ENCODE peak calls at places on chromosome 6, in eight cellular contexts. Y is HepG2, V is K562, M is upper lobe of left lung, A is HCT116, D is GM12878, T is GM23338, F is Panc1. C is an unnamed sample.

GRCh38 chr6:95949985-95950384 is 65.8 kb upstream of the FUT9 start:
- ATAC-seq in Y (no peak), V (no peak), M (no peak), A (no peak), D (no peak), T (no peak), F (no peak), C (no peak)

GRCh38 chr6:119384444-119384843 is 34.9 kb upstream of the MAN1A1 start:
- ATAC-seq in Y (no peak), V (no peak), M (no peak), A (no peak), D (no peak), T (no peak), F (no peak), C (no peak)

GRCh38 chr6:92559002-92559401 is 860.4 kb downstream of the EPHA7 start:
- ATAC-seq in Y (no peak), V (no peak), M (no peak), A (no peak), D (no peak), T (no peak), F (no peak), C (no peak)

GRCh38 chr6:15184441-15184861 is 61.4 kb upstream of the JARID2 start:
- ATAC-seq in Y (no peak), V (peak), M (no peak), A (no peak), D (peak), T (no peak), F (no peak), C (no peak)

GRCh38 chr6:144912474-144912873 is 627.3 kb downstream of the UTRN start:
- ATAC-seq in Y (no peak), V (no peak), M (no peak), A (peak), D (no peak), T (no peak), F (no peak), C (no peak)

GRCh38 chr6:38968702-38969149 is 79.9 kb upstream of the GLP1R start:
- ATAC-seq in Y (no peak), V (peak), M (no peak), A (no peak), D (no peak), T (no peak), F (no peak), C (no peak)

GRCh38 chr6:29509239-29509638 is 21.5 kb upstream of the MAS1L start:
- ATAC-seq in Y (no peak), V (no peak), M (no peak), A (no peak), D (peak), T (no peak), F (no peak), C (no peak)

GRCh38 chr6:13523826-13524622 is 36.6 kb upstream of the GFOD1 start:
- ATAC-seq in Y (peak), V (peak), M (no peak), A (no peak), D (no peak), T (no peak), F (no peak), C (no peak)

GRCh38 chr6:169953686-169954085 is 202.3 kb downstream of the ERMARD start:
- ATAC-seq in Y (no peak), V (no peak), M (no peak), A (no peak), D (no peak), T (no peak), F (no peak), C (no peak)

GRCh38 chr6:160106701-160107100 is 14.9 kb upstream of the SLC22A1 start:
- ATAC-seq in Y (no peak), V (no peak), M (no peak), A (no peak), D (no peak), T (no peak), F (no peak), C (no peak)

GRCh38 chr6:16635810-16636602 is 125.3 kb downstream of the ATXN1 start:
- ATAC-seq in Y (peak), V (no peak), M (no peak), A (peak), D (peak), T (peak), F (peak), C (no peak)

GRCh38 chr6:168025831-168026325 is 28.4 kb downstream of the KIF25 start:
- ATAC-seq in Y (no peak), V (peak), M (no peak), A (no peak), D (peak), T (no peak), F (no peak), C (no peak)

GRCh38 chr6:37480951-37481597 is 18.6 kb downstream of the CCDC167 start:
- ATAC-seq in Y (no peak), V (no peak), M (no peak), A (no peak), D (no peak), T (peak), F (no peak), C (no peak)

GRCh38 chr6:142900467-142900961 is 44.5 kb downstream of the HIVEP2 start:
- ATAC-seq in Y (no peak), V (no peak), M (peak), A (no peak), D (no peak), T (no peak), F (no peak), C (peak)

GRCh38 chr6:24968711-24969110 is 33.0 kb upstream of the RIPOR2 start:
- ATAC-seq in Y (no peak), V (no peak), M (no peak), A (no peak), D (no peak), T (peak), F (no peak), C (no peak)

GRCh38 chr6:89250239-89250638 is 33.1 kb upstream of the GABRR1 start:
- ATAC-seq in Y (no peak), V (no peak), M (no peak), A (no peak), D (no peak), T (no peak), F (no peak), C (no peak)

GRCh38 chr6:125829433-125829832 is 38.7 kb downstream of the NCOA7 start:
- ATAC-seq in Y (no peak), V (peak), M (no peak), A (no peak), D (peak), T (no peak), F (no peak), C (no peak)

GRCh38 chr6:72084992-72085569 is 198.7 kb downstream of the RIMS1 start:
- ATAC-seq in Y (no peak), V (no peak), M (no peak), A (no peak), D (no peak), T (no peak), F (no peak), C (no peak)

GRCh38 chr6:39753745-39754084 is 28.5 kb upstream of the KIF6 start:
- ATAC-seq in Y (no peak), V (no peak), M (no peak), A (no peak), D (no peak), T (no peak), F (no peak), C (peak)

GRCh38 chr6:21887301-21888185 is 294.0 kb downstream of the SOX4 start:
- ATAC-seq in Y (no peak), V (no peak), M (no peak), A (no peak), D (no peak), T (no peak), F (peak), C (no peak)

GRCh38 chr6:157715766-157716171 is 107.3 kb upstream of the SNX9 start:
- ATAC-seq in Y (peak), V (no peak), M (peak), A (no peak), D (no peak), T (peak), F (no peak), C (peak)

GRCh38 chr6:167517546-167517945 is 192.7 kb downstream of the TTLL2 start:
- ATAC-seq in Y (no peak), V (no peak), M (no peak), A (no peak), D (no peak), T (no peak), F (no peak), C (no peak)

GRCh38 chr6:135231469-135231844 is 50.3 kb downstream of the MYB start:
- ATAC-seq in Y (no peak), V (no peak), M (no peak), A (no peak), D (peak), T (no peak), F (no peak), C (no peak)

GRCh38 chr6:118401325-118401998 is 146.6 kb upstream of the PLN start:
- ATAC-seq in Y (no peak), V (no peak), M (no peak), A (no peak), D (no peak), T (no peak), F (no peak), C (no peak)

GRCh38 chr6:71982385-71982784 is 96.0 kb downstream of the RIMS1 start:
- ATAC-seq in Y (no peak), V (no peak), M (no peak), A (no peak), D (peak), T (no peak), F (no peak), C (no peak)

GRCh38 chr6:123467437-123467836 is 169.3 kb downstream of the TRDN start:
- ATAC-seq in Y (no peak), V (no peak), M (no peak), A (no peak), D (no peak), T (no peak), F (no peak), C (no peak)

DNA sequence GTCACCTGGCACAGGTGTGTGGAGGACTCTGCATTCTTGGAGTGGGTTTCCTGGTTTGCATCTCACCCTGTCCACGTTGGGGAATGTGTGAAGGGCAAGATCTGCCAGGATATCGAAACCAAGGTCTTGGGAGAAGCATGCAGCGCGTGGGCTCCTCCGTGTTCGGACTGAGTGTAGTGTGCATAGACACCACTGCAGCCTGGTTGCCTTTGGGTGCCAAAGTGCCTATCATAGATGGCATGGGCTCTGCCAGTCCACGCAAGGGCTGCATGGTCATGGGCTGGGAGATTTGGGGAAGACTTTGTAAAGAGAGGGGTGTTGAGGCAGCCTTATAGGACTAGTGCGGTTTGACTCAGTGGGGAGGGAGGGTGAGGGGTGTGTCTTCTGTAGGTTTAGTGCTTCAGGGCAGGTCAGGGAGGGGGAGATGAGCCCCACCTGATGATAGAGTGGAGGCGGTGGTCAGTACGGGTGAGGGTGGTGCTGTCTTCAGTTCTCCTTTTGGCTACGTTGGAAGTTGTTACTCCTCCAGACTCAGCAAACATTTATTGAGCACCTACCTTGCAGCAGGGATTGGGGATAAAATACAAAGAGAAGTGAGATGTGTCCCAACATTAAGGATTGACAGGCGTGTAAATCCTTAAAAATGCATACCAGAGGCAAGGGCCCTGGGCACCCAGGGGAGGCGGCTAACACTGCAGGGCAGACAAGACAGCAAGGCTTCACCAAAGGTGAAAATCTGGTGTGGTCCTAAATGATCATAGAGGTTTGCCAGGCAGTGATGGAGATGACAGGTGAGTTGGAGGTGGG is 28.3 kb downstream of the DUSP22 start:
- ATAC-seq in Y (no peak), V (no peak), M (peak), A (no peak), D (peak), T (no peak), F (no peak), C (peak)
- TF ChIP-seq POLR2AphosphoS5 in Y (no peak), V (no peak), M (no peak), A (no peak), D (peak), T (no peak), F (no peak), C (no peak)

GRCh38 chr6:32244946-32245398 is 21.1 kb upstream of the NOTCH4 start:
- ATAC-seq in Y (peak), V (peak), M (peak), A (peak), D (peak), T (peak), F (peak), C (peak)
- TF ChIP-seq CTCF in Y (peak), V (peak), M (peak), A (peak), D (peak), T (peak), F (peak), C (peak)

DNA sequence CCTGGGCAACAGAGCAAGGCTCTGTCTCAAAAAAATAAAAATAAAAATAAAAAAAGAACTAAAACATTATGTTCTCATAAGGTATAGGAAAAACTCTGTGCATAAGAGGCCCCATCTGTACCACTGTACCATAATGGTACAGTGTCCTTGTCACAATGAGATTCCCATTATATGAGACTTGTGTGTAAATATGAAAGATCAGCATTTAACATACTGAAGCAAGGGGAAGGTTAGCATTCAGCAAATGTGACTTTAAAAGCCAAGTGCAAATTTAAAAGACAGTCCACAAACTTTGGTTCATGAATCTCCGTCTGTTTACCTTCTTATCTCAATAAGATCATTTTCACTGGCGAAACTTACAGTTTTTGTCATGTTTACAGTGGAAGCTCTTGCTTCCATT is 16.2 kb downstream of the DSP start:
- ATAC-seq in Y (no peak), V (no peak), M (no peak), A (no peak), D (no peak), T (no peak), F (no peak), C (no peak)
- TF ChIP-seq POLR2AphosphoS5 in Y (no peak), V (no peak), M (no peak), A (no peak), D (no peak), T (no peak), F (no peak), C (no peak)

GRCh38 chr6:42563697-42564495 is at the start of gene UBR2:
- ATAC-seq in Y (peak), V (peak), M (peak), A (peak), D (peak), T (peak), F (peak), C (peak)
- TF ChIP-seq CTCF in Y (peak), V (peak), M (peak), A (no peak), D (peak), T (peak), F (peak), C (peak)